ENCODE peak calls at places on chromosome 1, in seven cellular contexts. One of them, this sample, is unnamed.

GRCh38 chr1:45887156-45887842 is 83.9 kb downstream of the MAST2 start:
- DNase-seq in bronchial epithelial cell: no peak
- DNase-seq in upper lobe of left lung: no peak
- DNase-seq in activated CD8-positive, alpha-beta memory T cell treated with anti-CD3 and anti-CD28 coated beads for 48 hours: no peak
- DNase-seq in activated naive CD8-positive, alpha-beta T cell treated with anti-CD3 and anti-CD28 coated beads, Interleukin-2, amount 50 U/mL, for 24 hours: peak; percentile 9
- DNase-seq in NCI-H524: no peak
- DNase-seq in AG09319: no peak
- DNase-seq in this sample: no peak

GRCh38 chr1:220956861-220957605 is 77.8 kb downstream of the HLX start:
- DNase-seq in activated naive CD8-positive, alpha-beta T cell treated with anti-CD3 and anti-CD28 coated beads, Interleukin-2, amount 50 U/mL, for 24 hours: no peak
- DNase-seq in AG09319: peak; percentile 80
- DNase-seq in bronchial epithelial cell: peak; percentile 72
- DNase-seq in activated CD8-positive, alpha-beta memory T cell treated with anti-CD3 and anti-CD28 coated beads for 48 hours: no peak
- DNase-seq in upper lobe of left lung: peak; percentile 43
- DNase-seq in NCI-H524: no peak
- DNase-seq in this sample: peak; percentile 6

GRCh38 chr1:57131701-57132394 is 166.0 kb upstream of the C8B start:
- DNase-seq in activated CD8-positive, alpha-beta memory T cell treated with anti-CD3 and anti-CD28 coated beads for 48 hours: no peak
- DNase-seq in activated naive CD8-positive, alpha-beta T cell treated with anti-CD3 and anti-CD28 coated beads, Interleukin-2, amount 50 U/mL, for 24 hours: no peak
- DNase-seq in NCI-H524: no peak
- DNase-seq in AG09319: no peak
- DNase-seq in upper lobe of left lung: no peak
- DNase-seq in bronchial epithelial cell: peak; percentile 92
- DNase-seq in this sample: no peak

GRCh38 chr1:182698977-182699672 is 14.7 kb upstream of the RGS8 start:
- DNase-seq in NCI-H524: no peak
- DNase-seq in upper lobe of left lung: no peak
- DNase-seq in activated naive CD8-positive, alpha-beta T cell treated with anti-CD3 and anti-CD28 coated beads, Interleukin-2, amount 50 U/mL, for 24 hours: no peak
- DNase-seq in activated CD8-positive, alpha-beta memory T cell treated with anti-CD3 and anti-CD28 coated beads for 48 hours: no peak
- DNase-seq in bronchial epithelial cell: no peak
- DNase-seq in AG09319: no peak
- DNase-seq in this sample: no peak

GRCh38 chr1:183244466-183244865 is 58.4 kb downstream of the LAMC2 start:
- DNase-seq in AG09319: peak; percentile 87
- DNase-seq in activated naive CD8-positive, alpha-beta T cell treated with anti-CD3 and anti-CD28 coated beads, Interleukin-2, amount 50 U/mL, for 24 hours: no peak
- DNase-seq in NCI-H524: peak; percentile 85
- DNase-seq in activated CD8-positive, alpha-beta memory T cell treated with anti-CD3 and anti-CD28 coated beads for 48 hours: no peak
- DNase-seq in bronchial epithelial cell: no peak
- DNase-seq in upper lobe of left lung: peak; percentile 64
- DNase-seq in this sample: no peak

GRCh38 chr1:234495231-234495990 is 16.4 kb upstream of the TARBP1 start:
- DNase-seq in upper lobe of left lung: no peak
- DNase-seq in activated naive CD8-positive, alpha-beta T cell treated with anti-CD3 and anti-CD28 coated beads, Interleukin-2, amount 50 U/mL, for 24 hours: no peak
- DNase-seq in activated CD8-positive, alpha-beta memory T cell treated with anti-CD3 and anti-CD28 coated beads for 48 hours: no peak
- DNase-seq in bronchial epithelial cell: peak; percentile 97
- DNase-seq in AG09319: peak; percentile 52
- DNase-seq in NCI-H524: no peak
- DNase-seq in this sample: peak; percentile 27

GRCh38 chr1:107766533-107766932 is 198.4 kb downstream of the VAV3 start:
- DNase-seq in bronchial epithelial cell: no peak
- DNase-seq in activated CD8-positive, alpha-beta memory T cell treated with anti-CD3 and anti-CD28 coated beads for 48 hours: no peak
- DNase-seq in activated naive CD8-positive, alpha-beta T cell treated with anti-CD3 and anti-CD28 coated beads, Interleukin-2, amount 50 U/mL, for 24 hours: no peak
- DNase-seq in upper lobe of left lung: no peak
- DNase-seq in AG09319: no peak
- DNase-seq in NCI-H524: no peak
- DNase-seq in this sample: no peak

GRCh38 chr1:207987164-207987563 is 76.2 kb upstream of the CD34 start:
- DNase-seq in upper lobe of left lung: no peak
- DNase-seq in activated naive CD8-positive, alpha-beta T cell treated with anti-CD3 and anti-CD28 coated beads, Interleukin-2, amount 50 U/mL, for 24 hours: no peak
- DNase-seq in AG09319: no peak
- DNase-seq in bronchial epithelial cell: no peak
- DNase-seq in activated CD8-positive, alpha-beta memory T cell treated with anti-CD3 and anti-CD28 coated beads for 48 hours: no peak
- DNase-seq in NCI-H524: no peak
- DNase-seq in this sample: no peak

GRCh38 chr1:43082701-43083100 is 89.4 kb downstream of the EBNA1BP2 start:
- DNase-seq in activated naive CD8-positive, alpha-beta T cell treated with anti-CD3 and anti-CD28 coated beads, Interleukin-2, amount 50 U/mL, for 24 hours: no peak
- DNase-seq in AG09319: no peak
- DNase-seq in upper lobe of left lung: no peak
- DNase-seq in NCI-H524: peak; percentile 97
- DNase-seq in bronchial epithelial cell: no peak
- DNase-seq in activated CD8-positive, alpha-beta memory T cell treated with anti-CD3 and anti-CD28 coated beads for 48 hours: no peak
- DNase-seq in this sample: peak; percentile 73